ENCODE peak calls at places on chromosomes 7 and 10, in six cellular contexts. A, P, T, J, E and V are unnamed samples.

GRCh38 chr10:67622506-67622905 is 73.5 kb downstream of the CTNNA3 start:
- DNase-seq in A (no peak), P (no peak), T (no peak), J (no peak), E (peak; percentile 15), V (no peak)

GRCh38 chr10:11876805-11877395 is 53.7 kb downstream of the PROSER2 start:
- DNase-seq in A (no peak), P (no peak), T (no peak), J (no peak), E (no peak), V (no peak)

GRCh38 chr10:110834622-110835219 is 37.0 kb upstream of the PDCD4 start:
- DNase-seq in A (peak; percentile 75), P (no peak), T (peak; percentile 25), J (peak; percentile 62), E (no peak), V (peak; percentile 90)

GRCh38 chr7:148142660-148143248 is 447.8 kb upstream of the C7orf33 start:
- DNase-seq in A (no peak), P (peak; percentile 72), T (peak; percentile 11), J (no peak), E (peak; percentile 37), V (peak; percentile 55)

GRCh38 chr7:17915796-17916195 is 24.5 kb downstream of the SNX13 start:
- DNase-seq in A (no peak), P (no peak), T (no peak), J (no peak), E (no peak), V (no peak)

GRCh38 chr7:36084485-36085091 is 68.5 kb upstream of the EEPD1 start:
- DNase-seq in A (peak; percentile 57), P (peak; percentile 55), T (no peak), J (peak; percentile 84), E (peak; percentile 32), V (peak; percentile 58)

GRCh38 chr10:6065406-6065805 is 3.2 kb upstream of the IL2RA start:
- DNase-seq in A (no peak), P (no peak), T (no peak), J (peak; percentile 15), E (no peak), V (no peak)

GRCh38 chr7:22406715-22407114 is 49.8 kb upstream of the RAPGEF5 start:
- DNase-seq in A (no peak), P (no peak), T (no peak), J (no peak), E (no peak), V (no peak)

GRCh38 chr10:120426306-120426705 is 30.7 kb upstream of the PLPP4 start:
- DNase-seq in A (no peak), P (peak; percentile 22), T (no peak), J (no peak), E (no peak), V (no peak)

GRCh38 chr10:44966816-44967509 is 7.4 kb downstream of the RASSF4 start:
- DNase-seq in A (no peak), P (no peak), T (no peak), J (no peak), E (no peak), V (no peak)

GRCh38 chr7:25951414-25952276 is 200.4 kb upstream of the NFE2L3 start:
- DNase-seq in A (peak; percentile 43), P (no peak), T (no peak), J (no peak), E (peak; percentile 5), V (peak; percentile 13)

GRCh38 chr7:30543815-30544525 is 39.3 kb upstream of the GGCT start:
- DNase-seq in A (no peak), P (no peak), T (no peak), J (no peak), E (no peak), V (no peak)

GRCh38 chr10:114272696-114273095 is 33.6 kb downstream of the VWA2 start:
- DNase-seq in A (no peak), P (no peak), T (no peak), J (no peak), E (no peak), V (no peak)

GRCh38 chr7:72403677-72404076 is 8.5 kb downstream of the CALN1 start:
- DNase-seq in A (no peak), P (no peak), T (no peak), J (no peak), E (no peak), V (no peak)

GRCh38 chr10:44517635-44518034 is 132.7 kb upstream of the CXCL12 start:
- DNase-seq in A (no peak), P (peak; percentile 11), T (peak; percentile 13), J (no peak), E (no peak), V (no peak)

GRCh38 chr10:75352650-75353049 is 48.9 kb downstream of the ZNF503 start:
- DNase-seq in A (peak; percentile 80), P (no peak), T (no peak), J (peak; percentile 4), E (peak; percentile 6), V (no peak)

GRCh38 chr7:102024005-102024768 is 206.8 kb downstream of the CUX1 start:
- DNase-seq in A (no peak), P (no peak), T (peak; percentile 40), J (no peak), E (no peak), V (no peak)

GRCh38 chr10:1732501-1733123 is 4.7 kb downstream of the ADARB2 start:
- DNase-seq in A (no peak), P (peak; percentile 20), T (no peak), J (no peak), E (no peak), V (peak; percentile 44)

GRCh38 chr7:72336382-72336886 is 75.7 kb downstream of the CALN1 start:
- DNase-seq in A (no peak), P (no peak), T (no peak), J (no peak), E (no peak), V (peak; percentile 19)

DNA sequence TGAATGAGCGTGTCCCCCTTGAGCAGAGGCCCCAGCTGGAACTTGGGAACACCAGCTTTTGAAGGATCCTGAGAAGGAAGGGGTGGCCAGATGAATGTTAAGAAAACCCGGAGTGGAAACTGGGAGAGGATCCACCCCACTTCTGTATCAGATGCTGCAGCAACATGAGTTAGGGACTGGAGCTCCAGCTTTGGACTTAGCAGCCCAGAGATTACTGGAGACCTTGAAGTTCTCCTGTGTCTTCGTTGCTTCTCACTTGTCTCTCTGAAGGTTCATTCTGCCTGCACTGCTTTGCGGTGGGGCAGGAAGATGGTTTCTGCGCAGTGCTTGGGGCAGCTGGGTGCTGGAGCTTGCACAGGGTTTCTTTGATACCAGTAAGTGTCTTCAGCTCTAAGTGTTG is 9.3 kb downstream of the TMEM248 start:
- DNase-seq in A (no peak), P (peak; percentile 5), T (no peak), J (no peak), E (peak; percentile 45), V (peak; percentile 31)
- H3K4me3 ChIP-seq in A (no peak overlapping the region), P (no peak overlapping the region), T (no peak overlapping the region), J (no peak overlapping the region), E (no peak overlapping the region), V (no peak overlapping the region)

GRCh38 chr10:124576526-124577420 is 115.2 kb downstream of the LHPP start:
- DNase-seq in A (no peak), P (no peak), T (no peak), J (no peak), E (no peak), V (no peak)
- H3K4me3 ChIP-seq in A (no peak overlapping the region), P (no peak overlapping the region), T (no peak overlapping the region), J (no peak overlapping the region), E (no peak overlapping the region), V (no peak overlapping the region)

DNA sequence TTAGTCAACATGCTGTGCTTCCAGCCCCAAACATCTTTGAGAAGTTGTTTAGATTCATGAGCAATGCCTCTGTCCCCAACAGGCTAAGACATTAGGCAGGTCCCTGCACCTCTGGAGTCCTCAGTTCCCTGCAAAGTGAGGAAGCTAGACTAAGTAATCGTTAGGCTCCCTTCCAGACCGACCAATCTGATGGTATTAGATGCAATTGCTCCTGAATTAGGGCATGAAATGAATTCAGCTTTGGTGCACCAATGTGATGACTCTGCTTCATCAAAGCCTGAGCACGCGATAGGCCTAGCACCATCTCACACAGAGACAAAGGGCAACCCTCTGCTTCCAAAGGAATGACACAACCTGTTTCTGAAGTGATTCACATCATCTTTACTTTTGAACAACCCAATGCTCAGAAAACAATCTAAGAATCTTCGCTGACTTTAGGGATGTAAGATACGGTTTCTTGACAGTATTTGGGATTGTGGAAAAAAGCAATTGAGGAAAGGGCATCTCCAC is 723 bp upstream of the TES start:
- DNase-seq in A (no peak), P (no peak), T (no peak), J (no peak), E (no peak), V (no peak)
- H3K4me3 ChIP-seq in A (no peak overlapping the region), P (peak overlapping the region; percentile 93), T (no peak overlapping the region), J (no peak overlapping the region), E (no peak overlapping the region), V (no peak overlapping the region)

GRCh38 chr10:125231116-125231812 is 70.9 kb upstream of the CTBP2 start:
- DNase-seq in A (no peak), P (peak; percentile 91), T (no peak), J (no peak), E (peak; percentile 94), V (peak; percentile 83)

GRCh38 chr10:125235093-125236069 is 75.0 kb upstream of the CTBP2 start:
- DNase-seq in A (no peak), P (no peak), T (no peak), J (no peak), E (no peak), V (no peak)

GRCh38 chr10:125230251-125230650 is 69.9 kb upstream of the CTBP2 start:
- DNase-seq in A (no peak), P (no peak), T (no peak), J (no peak), E (peak; percentile 65), V (no peak)

GRCh38 chr10:125232841-125233240 is 72.5 kb upstream of the CTBP2 start:
- DNase-seq in A (no peak), P (peak; percentile 63), T (no peak), J (no peak), E (no peak), V (no peak)

DNA sequence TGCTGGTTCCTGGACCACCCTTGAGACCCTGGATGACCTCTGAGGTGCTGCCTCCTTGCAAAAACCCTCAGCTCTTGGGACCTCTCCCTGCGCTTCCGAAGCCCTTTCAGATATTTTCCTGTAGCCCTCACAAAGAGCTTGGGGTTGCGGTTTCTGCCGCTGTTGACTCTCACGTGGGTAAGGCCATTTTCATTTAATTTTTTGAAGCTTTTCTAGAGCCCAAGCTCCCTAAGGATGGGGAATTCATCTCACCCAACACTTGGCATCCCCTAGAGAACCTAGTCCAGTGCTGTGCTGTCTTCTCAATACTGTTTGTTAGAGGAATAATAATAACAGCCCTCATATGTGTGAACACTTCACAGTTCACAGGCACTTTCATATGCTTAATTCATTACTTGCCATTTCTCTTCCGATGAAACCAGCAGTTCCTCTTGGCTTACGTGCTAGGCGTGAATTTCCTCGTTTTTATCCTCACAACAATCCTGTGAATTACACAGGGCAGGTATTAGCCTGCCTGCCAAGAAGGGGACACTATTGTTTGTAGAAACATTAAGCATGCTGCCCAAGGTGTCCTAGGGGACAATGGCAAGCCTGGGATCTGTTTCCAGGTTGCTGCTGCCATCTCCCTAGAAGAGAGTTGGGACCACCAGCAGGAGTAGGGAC is 71.6 kb upstream of the CTBP2 start:
- DNase-seq in A (no peak), P (no peak), T (no peak), J (no peak), E (no peak), V (no peak)
- H3K4me3 ChIP-seq in A (no peak overlapping the region), P (no peak overlapping the region), T (no peak overlapping the region), J (no peak overlapping the region), E (no peak overlapping the region), V (no peak overlapping the region)

GRCh38 chr10:131063311-131063710 is 248.2 kb downstream of the TCERG1L start:
- DNase-seq in A (no peak), P (no peak), T (no peak), J (no peak), E (no peak), V (no peak)
- H3K4me3 ChIP-seq in A (no peak overlapping the region), P (no peak overlapping the region), T (no peak overlapping the region), J (no peak overlapping the region), E (no peak overlapping the region), V (no peak overlapping the region)

GRCh38 chr10:30058111-30058510 is 1.3 kb downstream of the JCAD start:
- DNase-seq in A (peak; percentile 44), P (peak; percentile 4), T (no peak), J (no peak), E (no peak), V (no peak)
- H3K4me3 ChIP-seq in A (peak overlapping the region; percentile 88), P (peak overlapping the region; percentile 77), T (no peak overlapping the region), J (peak overlapping the region; percentile 85), E (peak overlapping the region; percentile 62), V (peak overlapping the region; percentile 91)